ENCODE peak calls at places on chromosome 1, in six cellular contexts. K is GM12878, C is M059J, U is kidney tubule cell, B is myocyte, J is NCI-H446 treated with DMSO at 0.1 percent for 48 hours. O is an unnamed sample.
A peak's percentile ranks its signal among the peaks of the same experiment; 100 is the strongest.

GRCh38 chr1:47449702-47450552 is 12.1 kb downstream of the FOXD2 start:
- DNase-seq in K (no peak), C (no peak), U (no peak), B (no peak), J (no peak), O (no peak)

GRCh38 chr1:108609483-108610066 is 49.7 kb downstream of the EEIG2 start:
- DNase-seq in K (no peak), C (no peak), U (no peak), B (no peak), J (no peak), O (no peak)

GRCh38 chr1:204046346-204046745 is 26.6 kb upstream of the SOX13 start:
- DNase-seq in K (no peak), C (no peak), U (no peak), B (no peak), J (peak; percentile 78), O (no peak)

GRCh38 chr1:88311907-88312306 is 372.2 kb upstream of the PKN2 start:
- DNase-seq in K (no peak), C (no peak), U (no peak), B (no peak), J (no peak), O (no peak)

GRCh38 chr1:66652556-66652955 is 99.7 kb upstream of the DYNLT5 start:
- DNase-seq in K (no peak), C (no peak), U (no peak), B (no peak), J (no peak), O (no peak)

GRCh38 chr1:111976842-111977241 is 12.6 kb downstream of the KCND3 start:
- DNase-seq in K (no peak), C (no peak), U (no peak), B (no peak), J (no peak), O (no peak)

GRCh38 chr1:205976708-205977107 is 26.5 kb downstream of the RAB7B start:
- DNase-seq in K (no peak), C (peak; percentile 75), U (peak; percentile 68), B (peak; percentile 80), J (no peak), O (no peak)

GRCh38 chr1:203281033-203281432 is 24.3 kb upstream of the BTG2 start:
- DNase-seq in K (no peak), C (no peak), U (peak; percentile 18), B (peak; percentile 79), J (no peak), O (no peak)

GRCh38 chr1:198494139-198494538 is 46.3 kb downstream of the ATP6V1G3 start:
- DNase-seq in K (no peak), C (no peak), U (no peak), B (no peak), J (no peak), O (no peak)

GRCh38 chr1:93681095-93681548 is 515 bp downstream of the BCAR3 start:
- DNase-seq in K (no peak), C (peak; percentile 49), U (no peak), B (peak; percentile 55), J (no peak), O (no peak)

GRCh38 chr1:83497563-83497962 is 501.4 kb downstream of the TTLL7 start:
- DNase-seq in K (no peak), C (no peak), U (peak; percentile 7), B (no peak), J (no peak), O (no peak)

GRCh38 chr1:143691400-143691891 is 280.3 kb downstream of the FAM72C start:
- DNase-seq in K (no peak), C (no peak), U (peak; percentile 60), B (no peak), J (no peak), O (no peak)

GRCh38 chr1:160081261-160081936 is at the start of gene KCNJ9:
- DNase-seq in K (no peak), C (peak; percentile 20), U (no peak), B (peak; percentile 50), J (no peak), O (no peak)

GRCh38 chr1:41578712-41579335 is 94.3 kb upstream of the EDN2 start:
- DNase-seq in K (no peak), C (peak; percentile 24), U (peak; percentile 40), B (no peak), J (peak; percentile 15), O (no peak)

O was measured in B cell.